ENCODE peak calls at places on chromosomes 11 and 22, in five cellular contexts. One of them, this sample, is unnamed.
A peak's percentile ranks its signal among the peaks of the same experiment; 100 is the strongest.

GRCh38 chr11:8784936-8785335 is 102.3 kb downstream of the RPL27A start:
- DNase-seq in stimulated activated CD4-positive, alpha-beta T cell treated with anti-CD3 and anti-CD28 coated beads, Interleukin-4, amount 100 ng/mL, for 4 hours: no peak
- DNase-seq in NCI-H2081: no peak
- DNase-seq in CD8-positive, alpha-beta memory T cell: no peak
- DNase-seq in AG20443: no peak
- DNase-seq in this sample: no peak

GRCh38 chr11:93921695-93922468 is 71.5 kb upstream of the VSTM5 start:
- DNase-seq in NCI-H2081: peak; percentile 64
- DNase-seq in CD8-positive, alpha-beta memory T cell: no peak
- DNase-seq in AG20443: peak; percentile 72
- DNase-seq in stimulated activated CD4-positive, alpha-beta T cell treated with anti-CD3 and anti-CD28 coated beads, Interleukin-4, amount 100 ng/mL, for 4 hours: no peak
- DNase-seq in this sample: no peak

GRCh38 chr11:125372088-125372487 is 124.0 kb downstream of the FEZ1 start:
- DNase-seq in stimulated activated CD4-positive, alpha-beta T cell treated with anti-CD3 and anti-CD28 coated beads, Interleukin-4, amount 100 ng/mL, for 4 hours: no peak
- DNase-seq in CD8-positive, alpha-beta memory T cell: no peak
- DNase-seq in AG20443: no peak
- DNase-seq in NCI-H2081: no peak
- DNase-seq in this sample: no peak

GRCh38 chr11:133082851-133083488 is 449.3 kb downstream of the OPCML start:
- DNase-seq in stimulated activated CD4-positive, alpha-beta T cell treated with anti-CD3 and anti-CD28 coated beads, Interleukin-4, amount 100 ng/mL, for 4 hours: peak; percentile 28
- DNase-seq in NCI-H2081: peak; percentile 76
- DNase-seq in AG20443: peak; percentile 96
- DNase-seq in CD8-positive, alpha-beta memory T cell: peak; percentile 1
- DNase-seq in this sample: peak; percentile 12

GRCh38 chr11:63847363-63847762 is 8.5 kb downstream of the MARK2 start:
- DNase-seq in CD8-positive, alpha-beta memory T cell: no peak
- DNase-seq in AG20443: no peak
- DNase-seq in NCI-H2081: peak; percentile 9
- DNase-seq in stimulated activated CD4-positive, alpha-beta T cell treated with anti-CD3 and anti-CD28 coated beads, Interleukin-4, amount 100 ng/mL, for 4 hours: no peak
- DNase-seq in this sample: no peak

GRCh38 chr11:120179071-120179672 is 31.7 kb upstream of the OAF start:
- DNase-seq in stimulated activated CD4-positive, alpha-beta T cell treated with anti-CD3 and anti-CD28 coated beads, Interleukin-4, amount 100 ng/mL, for 4 hours: no peak
- DNase-seq in NCI-H2081: no peak
- DNase-seq in CD8-positive, alpha-beta memory T cell: no peak
- DNase-seq in AG20443: no peak
- DNase-seq in this sample: no peak

GRCh38 chr11:33329705-33330329 is 72.6 kb downstream of the HIPK3 start:
- DNase-seq in CD8-positive, alpha-beta memory T cell: peak; percentile 35
- DNase-seq in NCI-H2081: peak; percentile 55
- DNase-seq in AG20443: peak; percentile 56
- DNase-seq in stimulated activated CD4-positive, alpha-beta T cell treated with anti-CD3 and anti-CD28 coated beads, Interleukin-4, amount 100 ng/mL, for 4 hours: peak; percentile 34
- DNase-seq in this sample: peak; percentile 17

GRCh38 chr11:114377612-114378267 is 22.6 kb downstream of the C11orf71 start:
- DNase-seq in CD8-positive, alpha-beta memory T cell: no peak
- DNase-seq in NCI-H2081: no peak
- DNase-seq in stimulated activated CD4-positive, alpha-beta T cell treated with anti-CD3 and anti-CD28 coated beads, Interleukin-4, amount 100 ng/mL, for 4 hours: no peak
- DNase-seq in AG20443: peak; percentile 88
- DNase-seq in this sample: no peak

GRCh38 chr22:38569972-38570840 is at the start of gene DMC1:
- DNase-seq in stimulated activated CD4-positive, alpha-beta T cell treated with anti-CD3 and anti-CD28 coated beads, Interleukin-4, amount 100 ng/mL, for 4 hours: peak; percentile 94
- DNase-seq in AG20443: peak; percentile 98
- DNase-seq in CD8-positive, alpha-beta memory T cell: peak; percentile 85
- DNase-seq in NCI-H2081: peak; percentile 61
- DNase-seq in this sample: peak; percentile 98

GRCh38 chr11:103529217-103529684 is 420.0 kb downstream of the DYNC2H1 start:
- DNase-seq in stimulated activated CD4-positive, alpha-beta T cell treated with anti-CD3 and anti-CD28 coated beads, Interleukin-4, amount 100 ng/mL, for 4 hours: no peak
- DNase-seq in CD8-positive, alpha-beta memory T cell: no peak
- DNase-seq in NCI-H2081: no peak
- DNase-seq in AG20443: peak; percentile 50
- DNase-seq in this sample: no peak

GRCh38 chr11:30411383-30411782 is 88.5 kb downstream of the ARL14EP start:
- DNase-seq in stimulated activated CD4-positive, alpha-beta T cell treated with anti-CD3 and anti-CD28 coated beads, Interleukin-4, amount 100 ng/mL, for 4 hours: no peak
- DNase-seq in CD8-positive, alpha-beta memory T cell: no peak
- DNase-seq in NCI-H2081: no peak
- DNase-seq in AG20443: no peak
- DNase-seq in this sample: no peak

GRCh38 chr11:111982019-111982464 is 43.2 kb upstream of the DLAT start:
- DNase-seq in CD8-positive, alpha-beta memory T cell: peak; percentile 47
- DNase-seq in stimulated activated CD4-positive, alpha-beta T cell treated with anti-CD3 and anti-CD28 coated beads, Interleukin-4, amount 100 ng/mL, for 4 hours: peak; percentile 58
- DNase-seq in AG20443: peak; percentile 41
- DNase-seq in NCI-H2081: peak; percentile 59
- DNase-seq in this sample: peak; percentile 35

GRCh38 chr22:42397332-42398246 is 34.6 kb downstream of the NFAM1 start:
- DNase-seq in NCI-H2081: no peak
- DNase-seq in CD8-positive, alpha-beta memory T cell: no peak
- DNase-seq in stimulated activated CD4-positive, alpha-beta T cell treated with anti-CD3 and anti-CD28 coated beads, Interleukin-4, amount 100 ng/mL, for 4 hours: no peak
- DNase-seq in AG20443: no peak
- DNase-seq in this sample: no peak